ENCODE peak calls at places on chromosomes 16 and 17, in six cellular contexts. L is heart left ventricle, P is uterus, X is A549, G is H9, K is ascending aorta. J is an unnamed sample. For H3K9me3, the result is how much of the 10 kb centered on the place peaks cover.

GRCh38 chr16:14531613-14532012 is 98.4 kb downstream of the PARN start:
- DNase-seq in X (no peak), K (no peak), L (no peak), G (no peak), P (no peak), J (no peak)

GRCh38 chr16:56807011-56807675 is 57.9 kb upstream of the SLC12A3 start:
- DNase-seq in G (no peak), X (peak), L (no peak), K (no peak), P (no peak), J (no peak)

GRCh38 chr17:18167421-18167820 is 16.2 kb upstream of the ALKBH5 start:
- DNase-seq in P (no peak), G (no peak), K (no peak), L (no peak), X (no peak), J (no peak)

GRCh38 chr17:13310858-13311257 is 290.9 kb downstream of the HS3ST3A1 start:
- DNase-seq in K (no peak), G (no peak), L (no peak), P (no peak), X (no peak), J (no peak)

GRCh38 chr17:8837438-8838075 is 29.9 kb downstream of the PIK3R6 start:
- DNase-seq in G (no peak), L (no peak), K (no peak), X (no peak), P (no peak), J (no peak)

GRCh38 chr16:72635694-72636093 is 412.2 kb downstream of the ZFHX3 start:
- DNase-seq in K (no peak), X (no peak), P (no peak), G (no peak), L (no peak), J (no peak)

GRCh38 chr17:62750502-62751349 is 57.4 kb downstream of the MARCHF10 start:
- DNase-seq in L (no peak), P (peak), G (peak), K (no peak), X (no peak), J (peak)

GRCh38 chr16:88549671-88550643 is 20.2 kb upstream of the ZC3H18 start:
- DNase-seq in G (no peak), K (no peak), P (no peak), L (peak), X (no peak), J (peak)

GRCh38 chr16:31537362-31537921 is 9.7 kb downstream of the AHSP start:
- DNase-seq in K (no peak), G (peak), L (peak), P (no peak), X (no peak), J (no peak)
- H3K9me3 ChIP-seq in K (under half), G (under half), L (under half), P (under half), X (under half), J (under half)

DNA sequence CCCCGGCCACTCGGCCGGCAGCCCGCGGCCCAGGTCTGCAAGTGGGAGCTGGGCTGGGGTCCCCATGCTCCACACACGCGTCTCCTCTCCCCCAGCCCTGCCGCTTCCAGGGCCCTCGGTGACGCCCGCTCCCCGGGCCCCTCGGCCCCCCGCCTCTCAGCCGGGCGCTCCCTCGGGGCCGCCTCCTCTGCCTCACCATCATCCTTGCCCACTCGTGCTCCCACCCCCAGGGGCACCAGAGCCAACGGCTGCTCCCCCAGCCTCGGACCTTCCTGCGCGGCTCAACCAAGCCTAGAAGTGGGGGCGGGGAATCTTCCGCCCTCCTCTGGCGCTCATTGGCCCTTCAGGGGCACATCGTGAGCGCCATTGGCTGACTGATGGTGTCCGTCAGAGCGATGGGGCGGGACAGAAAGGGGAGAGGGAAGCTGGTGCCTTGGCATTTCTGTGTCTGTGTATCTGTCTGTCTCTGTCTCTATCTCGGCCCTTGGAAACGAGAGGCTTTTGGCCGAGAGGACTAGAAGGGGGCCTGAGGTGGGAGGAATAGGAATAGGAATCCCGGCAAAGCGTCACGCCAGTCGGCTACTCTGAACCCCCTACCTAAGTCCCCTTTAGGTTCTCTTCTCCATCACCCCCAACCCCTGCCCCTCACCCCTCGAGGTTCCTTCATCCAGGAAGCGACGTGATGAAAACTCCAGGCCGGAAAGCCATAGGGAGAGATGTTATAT is 88.9 kb downstream of the CDC27 start:
- DNase-seq in L (peak), K (peak), P (peak), G (peak), X (peak), J (peak)
- TF ChIP-seq CTCF in L (peak), K (no peak), P (no peak), G (no peak), X (no peak), J (no peak)

GRCh38 chr16:50416388-50416787 is 47.6 kb upstream of the BRD7 start:
- DNase-seq in G (no peak), X (no peak), P (no peak), K (no peak), L (no peak), J (no peak)
- H3K9me3 ChIP-seq in G (under half), X (under half), P (under half), K (under half), L (under half), J (under half)

DNA sequence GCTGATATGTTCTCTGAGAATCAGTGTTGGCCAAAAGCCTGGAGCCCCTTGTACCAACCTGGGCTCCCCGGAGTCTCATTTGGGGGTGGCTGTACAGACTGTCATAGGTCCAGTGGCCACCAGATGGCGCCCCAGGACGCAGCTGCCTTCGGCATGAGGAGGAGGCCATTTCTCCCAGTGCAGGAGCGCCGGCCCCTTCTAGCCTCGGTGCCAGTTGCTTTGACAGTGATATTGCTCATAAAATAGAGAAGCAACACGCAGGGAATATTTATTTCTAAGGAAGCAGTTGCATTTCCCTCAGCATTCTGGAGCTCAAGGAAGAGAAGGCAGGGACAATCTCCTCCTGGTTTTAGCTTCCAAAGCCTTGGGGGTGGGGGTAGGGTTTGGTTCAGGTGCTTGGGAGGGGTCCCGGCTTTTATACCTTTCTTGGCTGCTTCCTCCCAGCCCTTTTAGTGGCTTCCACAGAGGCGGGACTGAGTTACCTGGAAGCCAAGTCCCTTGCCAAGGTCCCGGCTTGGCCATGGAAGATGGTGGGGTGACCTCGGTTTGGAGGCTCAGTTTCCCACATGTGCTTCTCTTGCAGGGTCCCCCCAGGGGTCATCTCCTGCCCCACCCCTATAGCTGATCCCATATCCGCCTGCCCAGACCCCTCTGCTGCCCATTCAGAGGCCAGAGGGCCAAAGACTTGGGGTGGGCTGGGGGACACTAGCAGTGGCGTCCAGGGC is 117.8 kb upstream of the CDC42EP4 start:
- DNase-seq in P (peak), X (peak), L (peak), K (peak), G (peak), J (peak)
- TF ChIP-seq CTCF in P (peak), X (peak), L (peak), K (peak), G (peak), J (peak)

GRCh38 chr16:3321802-3322201 is 16.5 kb downstream of the ZNF75A start:
- DNase-seq in G (no peak), K (no peak), L (no peak), P (no peak), X (peak), J (no peak)
- H3K9me3 ChIP-seq in G (half or more), K (half or more), L (half or more), P (under half), X (half or more), J (under half)

GRCh38 chr17:75552847-75553552 is 27.5 kb downstream of the LLGL2 start:
- DNase-seq in K (no peak), G (peak), P (no peak), L (no peak), X (peak), J (no peak)
- TF ChIP-seq CTCF in K (no peak), G (no peak), P (no peak), L (no peak), X (no peak), J (no peak)

J was measured in BE2C.